ENCODE peak calls at places on chromosome 15, in seven cellular contexts. X is adrenal gland, Q is ovary, O is gastrocnemius medialis, B is body of pancreas, Z is heart left ventricle, J is A549. U is an unnamed sample.

GRCh38 chr15:68599560-68600071 is 20.8 kb downstream of the CORO2B start:
- DNase-seq in J (no peak), B (peak; percentile 48), O (no peak), Z (no peak), Q (peak; percentile 73), X (peak; percentile 33), U (no peak)

GRCh38 chr15:78944669-78945407 is at the start of gene CTSH:
- DNase-seq in B (peak; percentile 91), Z (peak; percentile 88), J (peak; percentile 65), Q (peak; percentile 88), O (peak; percentile 47), X (peak; percentile 85), U (peak; percentile 79)

GRCh38 chr15:53448215-53449001 is 311.1 kb downstream of the WDR72 start:
- DNase-seq in B (peak; percentile 42), J (no peak), O (no peak), Z (no peak), Q (no peak), X (no peak), U (no peak)

GRCh38 chr15:26891448-26891881 is 24.6 kb downstream of the GABRA5 start:
- DNase-seq in X (peak; percentile 30), Z (peak; percentile 47), B (peak; percentile 45), O (no peak), J (peak; percentile 70), Q (no peak), U (no peak)

GRCh38 chr15:48062476-48062875 is 58.3 kb upstream of the SLC24A5 start:
- DNase-seq in Q (no peak), B (no peak), J (no peak), Z (no peak), O (no peak), X (no peak), U (no peak)

GRCh38 chr15:90336705-90337141 is 15.4 kb upstream of the ZNF774 start:
- DNase-seq in X (peak; percentile 28), J (peak; percentile 69), Q (no peak), B (peak; percentile 55), O (peak; percentile 23), Z (no peak), U (no peak)

GRCh38 chr15:100112061-100112420 is 229.7 kb downstream of the ADAMTS17 start:
- DNase-seq in Q (no peak), X (no peak), O (no peak), Z (no peak), B (no peak), J (no peak), U (peak; percentile 4)

GRCh38 chr15:57784081-57784488 is 77.6 kb downstream of the POLR2M start:
- DNase-seq in Z (peak; percentile 72), J (peak; percentile 4), B (peak; percentile 8), Q (no peak), O (no peak), X (no peak), U (no peak)

GRCh38 chr15:64017082-64017588 is 29.1 kb downstream of the DAPK2 start:
- DNase-seq in B (no peak), O (no peak), Q (no peak), J (peak; percentile 83), Z (no peak), X (no peak), U (no peak)

GRCh38 chr15:41115652-41116115 is 396 bp downstream of the INO80 start:
- DNase-seq in J (peak; percentile 71), B (peak; percentile 62), Q (no peak), O (peak; percentile 81), Z (peak; percentile 64), X (peak; percentile 71), U (no peak)

GRCh38 chr15:57146394-57147140 is 228.1 kb downstream of the TCF12 start:
- DNase-seq in J (peak; percentile 56), O (no peak), X (no peak), Z (no peak), B (peak; percentile 26), Q (no peak), U (no peak)

DNA sequence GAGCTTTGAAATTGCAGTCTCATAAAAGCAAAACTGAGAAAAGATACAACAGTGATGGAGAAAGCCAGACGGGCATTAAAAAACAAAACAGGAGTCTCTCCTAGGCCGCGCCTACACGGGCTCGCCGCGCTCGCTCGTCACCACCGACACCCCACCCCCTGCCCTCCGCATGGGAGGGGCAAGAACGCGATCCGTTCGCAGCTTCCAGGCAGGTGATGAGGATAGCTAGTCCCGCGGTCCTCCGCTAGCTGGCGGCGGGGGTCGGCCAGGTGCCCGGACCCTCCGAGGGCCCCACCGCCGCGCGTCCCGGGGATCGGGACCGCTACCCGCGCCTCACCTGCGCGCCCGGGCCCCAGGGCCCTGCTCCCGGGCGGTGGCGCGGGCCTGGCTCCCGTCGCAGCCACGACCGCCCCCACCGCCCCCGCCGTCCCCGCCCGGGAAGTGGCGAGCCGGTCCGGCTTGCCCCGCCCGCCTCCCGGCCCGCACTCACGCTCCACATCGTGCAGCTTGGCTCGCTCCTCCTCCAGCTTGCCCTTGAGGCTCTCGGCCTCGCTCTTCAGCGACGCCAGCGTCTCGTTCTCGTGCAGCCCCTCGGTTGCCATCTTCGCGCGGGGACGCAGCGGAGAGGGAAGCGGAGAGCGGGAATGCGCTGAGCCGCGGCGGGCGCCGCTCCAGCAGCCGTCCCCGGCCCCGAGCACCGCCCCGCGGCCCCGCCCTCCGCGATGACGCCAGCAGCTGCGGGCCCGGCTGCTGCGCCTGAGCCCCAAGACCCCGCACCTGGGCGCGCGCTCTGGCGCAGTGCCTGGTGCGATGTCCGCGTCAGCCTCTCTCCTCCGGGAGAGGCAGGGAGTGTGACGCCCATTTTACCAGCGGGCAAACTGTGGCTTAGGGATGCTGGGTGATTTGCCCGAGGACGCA is 11.7 kb downstream of the GNB5 start:
- DNase-seq in X (peak; percentile 79), J (peak; percentile 90), B (peak; percentile 87), O (peak; percentile 46), Q (peak; percentile 89), Z (peak; percentile 84), U (peak; percentile 87)
- TF ChIP-seq POLR2A in X (peak; percentile 50), J (peak; percentile 90), B (peak; percentile 51), O (peak; percentile 21), Q (peak; percentile 85), Z (no peak), U (peak; percentile 74)

GRCh38 chr15:89177633-89178306 is 43.6 kb downstream of the RLBP1 start:
- DNase-seq in B (peak; percentile 72), X (peak; percentile 66), O (no peak), Q (peak; percentile 75), J (peak; percentile 82), Z (peak; percentile 71), U (peak; percentile 64)

GRCh38 chr15:89175617-89176191 is 45.7 kb downstream of the RLBP1 start:
- DNase-seq in J (no peak), O (no peak), Z (no peak), X (no peak), B (no peak), Q (no peak), U (no peak)

GRCh38 chr15:89177116-89177515 is 44.3 kb downstream of the RLBP1 start:
- DNase-seq in J (no peak), Q (no peak), O (no peak), Z (no peak), B (no peak), X (no peak), U (no peak)

GRCh38 chr15:89179966-89180875 is 41.2 kb downstream of the RLBP1 start:
- DNase-seq in Q (no peak), O (no peak), X (no peak), Z (no peak), B (no peak), J (no peak), U (no peak)

DNA sequence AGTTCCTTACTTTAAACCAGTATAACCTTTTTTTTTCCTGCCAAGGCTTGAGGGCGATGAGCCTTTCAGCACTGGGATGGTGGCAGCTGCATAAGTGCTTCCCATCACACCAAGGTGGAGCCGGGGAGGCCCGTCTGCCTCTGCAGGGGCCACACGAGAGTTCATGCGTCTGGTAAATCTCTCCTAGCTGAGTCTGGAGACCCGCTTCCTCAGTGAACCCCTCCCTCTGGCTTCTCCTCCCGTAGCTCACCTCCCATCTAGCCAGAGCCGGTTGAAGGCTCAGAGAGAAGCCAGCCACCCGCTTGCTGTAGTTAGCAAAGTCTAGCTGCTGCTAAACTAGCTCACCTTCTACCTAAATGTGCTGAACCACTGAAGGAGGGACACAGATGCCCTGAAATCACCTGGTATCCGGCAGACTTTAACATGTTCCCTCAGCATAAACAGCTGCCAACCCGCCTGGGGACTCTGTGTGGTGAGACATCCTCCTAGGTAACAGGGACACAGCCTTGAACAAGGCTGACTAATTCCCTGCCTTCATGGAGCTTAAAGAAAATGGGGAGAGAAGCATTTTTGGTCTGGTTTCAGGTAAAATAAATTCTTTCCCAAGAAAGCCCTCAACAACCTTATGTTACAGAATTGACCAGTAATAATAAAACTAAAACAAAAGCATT is 42.9 kb downstream of the RLBP1 start:
- DNase-seq in B (no peak), X (no peak), Q (no peak), Z (no peak), J (no peak), O (no peak), U (no peak)
- H3K27ac ChIP-seq in B (no peak overlapping the region), X (no peak overlapping the region), Q (no peak overlapping the region), Z (peak overlapping the region; percentile 50), J (no peak overlapping the region), O (no peak overlapping the region), U (no peak overlapping the region)

GRCh38 chr15:75352186-75352585 is 5.3 kb downstream of the NEIL1 start:
- DNase-seq in Q (peak; percentile 13), X (no peak), B (no peak), O (no peak), J (no peak), Z (no peak), U (no peak)

GRCh38 chr15:75348563-75349350 is 1.9 kb downstream of the NEIL1 start:
- DNase-seq in B (peak; percentile 31), Z (no peak), Q (peak; percentile 48), O (no peak), X (no peak), J (no peak), U (no peak)

GRCh38 chr15:75350601-75351331 is 3.9 kb downstream of the NEIL1 start:
- DNase-seq in J (no peak), O (no peak), X (no peak), Q (no peak), Z (no peak), B (no peak), U (no peak)

GRCh38 chr15:75348034-75348562 is 1.3 kb downstream of the NEIL1 start:
- DNase-seq in O (no peak), X (no peak), Q (peak; percentile 48), J (no peak), Z (no peak), B (no peak), U (no peak)

DNA sequence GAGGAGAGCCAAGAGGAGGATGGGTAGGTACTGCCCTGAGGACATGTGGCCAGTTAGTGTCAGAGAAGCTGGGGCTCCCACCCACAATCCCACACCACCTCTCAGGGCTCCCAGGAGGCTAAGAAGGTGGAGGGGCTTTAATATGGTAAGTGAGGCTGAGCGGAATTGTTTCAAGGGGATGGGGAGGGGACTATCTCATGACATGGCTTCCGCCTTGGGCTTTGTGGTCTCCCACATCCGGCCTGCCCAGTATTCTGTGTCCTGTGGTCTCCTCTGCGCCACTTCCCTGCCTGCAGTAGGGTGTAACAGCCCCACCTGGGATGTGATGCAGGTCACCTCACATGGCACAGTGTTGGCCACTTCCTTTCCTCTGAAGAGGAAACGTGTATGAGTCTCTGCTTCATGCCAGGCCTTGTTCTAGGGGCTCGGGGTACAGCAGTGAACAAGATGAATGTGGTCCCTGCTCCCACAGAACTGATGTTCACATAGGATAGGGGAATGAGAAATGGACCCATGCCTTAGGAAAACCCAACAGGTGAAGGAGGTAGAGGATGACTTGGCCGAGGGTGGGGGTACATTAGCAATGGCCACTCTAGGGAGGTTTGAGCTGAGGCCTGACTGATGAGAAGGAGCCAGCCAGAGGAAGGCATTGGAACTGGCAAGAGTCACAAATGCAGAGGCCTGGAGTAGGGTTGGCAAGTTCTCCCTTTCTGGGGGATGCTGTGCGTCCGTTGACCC is 3.2 kb downstream of the NEIL1 start:
- DNase-seq in O (no peak), X (peak; percentile 62), B (peak; percentile 45), Z (no peak), Q (peak; percentile 21), J (no peak), U (no peak)
- TF ChIP-seq POLR2A in O (no peak), X (no peak), B (no peak), Z (no peak), Q (no peak), J (no peak), U (no peak)

GRCh38 chr15:31268911-31269784 is 57.5 kb upstream of the KLF13 start:
- DNase-seq in J (no peak), Z (peak; percentile 8), O (no peak), B (no peak), Q (no peak), X (no peak), U (no peak)
- H3K27ac ChIP-seq in J (no peak overlapping the region), Z (no peak overlapping the region), O (no peak overlapping the region), B (no peak overlapping the region), Q (no peak overlapping the region), X (no peak overlapping the region), U (no peak overlapping the region)

U was measured in uterus.